ENCODE peak calls at places on chromosomes 12 and 14, in six cellular contexts. L is HL-60, G is GDM1, M is T1000, W is T follicular helper cell, U is endothelial cell. J is an unnamed sample.

GRCh38 chr12:29889737-29890136 is 106.0 kb upstream of the TMTC1 start:
- DNase-seq in L (peak), W (no peak), U (peak), M (no peak), G (no peak), J (peak)

GRCh38 chr12:96462571-96463280 is 26.7 kb upstream of the CFAP54 start:
- DNase-seq in U (no peak), M (no peak), G (no peak), W (no peak), L (no peak), J (no peak)

GRCh38 chr14:100748944-100749343 is 22.3 kb downstream of the DLK1 start:
- DNase-seq in G (no peak), M (no peak), W (no peak), L (no peak), U (no peak), J (no peak)

GRCh38 chr14:105748204-105748578 is 221.8 kb downstream of the TMEM121 start:
- DNase-seq in M (no peak), L (no peak), U (no peak), W (no peak), G (no peak), J (no peak)

GRCh38 chr12:129145381-129145780 is 292.1 kb downstream of the GLT1D1 start:
- DNase-seq in W (no peak), U (no peak), L (no peak), G (no peak), M (no peak), J (no peak)

GRCh38 chr14:55077155-55077554 is 25.7 kb downstream of the MAPK1IP1L start:
- DNase-seq in M (no peak), U (no peak), L (no peak), W (no peak), G (no peak), J (no peak)

GRCh38 chr14:83909507-83909906 is 1620.4 kb upstream of the FLRT2 start:
- DNase-seq in G (no peak), L (no peak), M (no peak), U (no peak), W (no peak), J (no peak)

GRCh38 chr14:106276326-106277267 is 750.2 kb downstream of the TMEM121 start:
- DNase-seq in G (peak), W (no peak), M (no peak), U (no peak), L (no peak), J (no peak)

GRCh38 chr14:65160091-65160490 is 57.8 kb upstream of the MAX start:
- DNase-seq in L (no peak), G (no peak), U (no peak), W (no peak), M (no peak), J (no peak)

GRCh38 chr12:12819221-12819620 is 6.1 kb downstream of the DDX47 start:
- DNase-seq in G (no peak), L (no peak), W (no peak), U (no peak), M (no peak), J (no peak)

GRCh38 chr12:54502485-54502884 is 4.9 kb downstream of the NCKAP1L start:
- DNase-seq in G (no peak), W (no peak), M (no peak), U (no peak), L (no peak), J (no peak)

GRCh38 chr12:107594995-107595394 is 90.6 kb upstream of the PWP1 start:
- DNase-seq in G (no peak), M (no peak), L (no peak), W (no peak), U (no peak), J (no peak)

GRCh38 chr12:109770104-109770860 is 56.7 kb downstream of the FAM222A start:
- DNase-seq in W (no peak), U (no peak), G (no peak), M (no peak), L (no peak), J (no peak)

GRCh38 chr14:104770072-104770579 is 17.2 kb downstream of the SIVA1 start:
- DNase-seq in U (no peak), G (no peak), W (no peak), L (no peak), M (no peak), J (no peak)

GRCh38 chr12:126926023-126926600 is 1340.9 kb upstream of the TMEM132C start:
- DNase-seq in U (no peak), L (no peak), M (no peak), G (no peak), W (no peak), J (no peak)

GRCh38 chr12:63276537-63277365 is 125.8 kb upstream of the AVPR1A start:
- DNase-seq in M (no peak), L (no peak), G (peak), W (no peak), U (peak), J (peak)

GRCh38 chr12:129193263-129193871 is 340.1 kb downstream of the GLT1D1 start:
- DNase-seq in W (no peak), U (no peak), G (no peak), M (no peak), L (no peak), J (peak)

GRCh38 chr14:92704036-92704804 is 44.2 kb downstream of the LGMN start:
- DNase-seq in U (no peak), M (no peak), G (peak), W (no peak), L (peak), J (peak)

GRCh38 chr14:25574949-25575348 is 525.0 kb upstream of the STXBP6 start:
- DNase-seq in G (no peak), W (no peak), U (no peak), L (no peak), M (no peak), J (no peak)

GRCh38 chr12:115000038-115000437 is 316.1 kb upstream of the TBX3 start:
- DNase-seq in M (peak), U (no peak), G (no peak), L (no peak), W (no peak), J (no peak)

GRCh38 chr14:57400556-57401494 is 10.4 kb downstream of the NAA30 start:
- DNase-seq in U (no peak), L (no peak), M (no peak), W (no peak), G (no peak), J (no peak)